ENCODE peak calls at places on chromosomes 6 and 20, in five cellular contexts. N, Y, P, L and A are unnamed samples.

GRCh38 chr20:2289475-2289874 is 6.3 kb upstream of the TGM3 start:
- DNase-seq in N (no peak), Y (no peak), P (no peak), L (no peak), A (no peak)

GRCh38 chr20:59937150-59937549 is 3.0 kb downstream of the PPP1R3D start:
- DNase-seq in N (no peak), Y (no peak), P (no peak), L (no peak), A (no peak)

GRCh38 chr6:116136933-116137340 is 11.0 kb upstream of the COL10A1 start:
- DNase-seq in N (peak), Y (no peak), P (no peak), L (no peak), A (no peak)

GRCh38 chr6:137024172-137024990 is 20.4 kb downstream of the IL20RA start:
- DNase-seq in N (peak), Y (no peak), P (no peak), L (no peak), A (no peak)

GRCh38 chr6:105667061-105667460 is 264.2 kb upstream of the PREP start:
- DNase-seq in N (no peak), Y (no peak), P (no peak), L (no peak), A (no peak)

GRCh38 chr20:62740286-62741141 is 31.9 kb downstream of the NTSR1 start:
- DNase-seq in N (peak), Y (peak), P (peak), L (peak), A (no peak)

GRCh38 chr6:27902335-27903314 is 9.6 kb downstream of the OR2B2 start:
- DNase-seq in N (peak), Y (peak), P (peak), L (peak), A (peak)

GRCh38 chr6:21970560-21970959 is 326.3 kb downstream of the PRL start:
- DNase-seq in N (no peak), Y (no peak), P (peak), L (no peak), A (no peak)

GRCh38 chr6:73064261-73064660 is 161.0 kb downstream of the KHDC1L start:
- DNase-seq in N (no peak), Y (no peak), P (no peak), L (no peak), A (no peak)

GRCh38 chr6:32086661-32087573 is 22.2 kb downstream of the TNXB start:
- DNase-seq in N (peak), Y (no peak), P (no peak), L (no peak), A (no peak)

GRCh38 chr6:26198626-26199056 is 111.4 kb downstream of the HFE start:
- DNase-seq in N (no peak), Y (no peak), P (peak), L (no peak), A (no peak)

GRCh38 chr6:93820465-93821082 is 401.2 kb upstream of the EPHA7 start:
- DNase-seq in N (no peak), Y (no peak), P (no peak), L (no peak), A (no peak)

GRCh38 chr20:46088409-46089075 is 1.2 kb downstream of the NCOA5 start:
- DNase-seq in N (peak), Y (no peak), P (no peak), L (no peak), A (peak)

GRCh38 chr6:75735491-75736186 is 13.4 kb upstream of the MYO6 start:
- DNase-seq in N (peak), Y (no peak), P (no peak), L (no peak), A (no peak)

GRCh38 chr6:43263314-43264178 is 20.3 kb downstream of the TTBK1 start:
- DNase-seq in N (peak), Y (peak), P (peak), L (peak), A (peak)

GRCh38 chr6:166058064-166058739 is 109.4 kb downstream of the TBXT start:
- DNase-seq in N (peak), Y (no peak), P (no peak), L (no peak), A (no peak)

GRCh38 chr6:69663215-69663614 is 133.6 kb downstream of the LMBRD1 start:
- DNase-seq in N (no peak), Y (no peak), P (no peak), L (no peak), A (no peak)

GRCh38 chr6:24520929-24521546 is 26.3 kb downstream of the ALDH5A1 start:
- DNase-seq in N (no peak), Y (peak), P (peak), L (no peak), A (peak)